ENCODE peak calls at places on chromosomes 16 and 17, in five cellular contexts. P is tibial artery, V is GM23338, G is body of pancreas, N is thoracic aorta. K is an unnamed sample.

GRCh38 chr17:68341482-68341881 is 50.2 kb downstream of the ARSG start:
- DNase-seq in P (no peak), V (no peak), G (no peak), N (no peak), K (no peak)

GRCh38 chr17:76161113-76161512 is 20.1 kb upstream of the FOXJ1 start:
- DNase-seq in P (no peak), V (no peak), G (no peak), N (no peak), K (no peak)

GRCh38 chr16:78770353-78771091 is 671.1 kb downstream of the WWOX start:
- DNase-seq in P (peak; percentile 83), V (peak; percentile 84), G (peak; percentile 51), N (peak; percentile 18), K (peak; percentile 82)

GRCh38 chr17:31493656-31494155 is 102.2 kb downstream of the RAB11FIP4 start:
- DNase-seq in P (no peak), V (no peak), G (peak; percentile 16), N (no peak), K (peak; percentile 53)

GRCh38 chr17:66514227-66514806 is 211.9 kb downstream of the PRKCA start:
- DNase-seq in P (no peak), V (no peak), G (no peak), N (no peak), K (no peak)

GRCh38 chr17:47744168-47745036 is 11.4 kb downstream of the TBX21 start:
- DNase-seq in P (no peak), V (no peak), G (no peak), N (no peak), K (no peak)

GRCh38 chr16:80583466-80583865 is 42.7 kb downstream of the DYNLRB2 start:
- DNase-seq in P (no peak), V (no peak), G (no peak), N (no peak), K (no peak)

GRCh38 chr17:40352779-40353394 is 11.7 kb downstream of the GJD3 start:
- DNase-seq in P (peak; percentile 33), V (no peak), G (no peak), N (no peak), K (peak; percentile 47)

GRCh38 chr17:78255953-78256704 is 24.7 kb downstream of the TMEM235 start:
- DNase-seq in P (no peak), V (no peak), G (no peak), N (no peak), K (no peak)

GRCh38 chr16:89200124-89200849 is at the start of gene SLC22A31:
- DNase-seq in P (no peak), V (peak; percentile 63), G (peak; percentile 66), N (no peak), K (no peak)

GRCh38 chr16:58128721-58129096 is 472 bp downstream of the CFAP20 start:
- DNase-seq in P (no peak), V (peak; percentile 55), G (no peak), N (no peak), K (no peak)

GRCh38 chr16:69112285-69113129 is 7.1 kb downstream of the HAS3 start:
- DNase-seq in P (peak; percentile 55), V (peak; percentile 87), G (peak; percentile 77), N (no peak), K (peak; percentile 75)

GRCh38 chr17:36590082-36590481 is 1.6 kb upstream of the DHRS11 start:
- DNase-seq in P (no peak), V (no peak), G (no peak), N (no peak), K (no peak)

GRCh38 chr17:74810699-74811485 is 34.7 kb upstream of the NAT9 start:
- DNase-seq in P (no peak), V (no peak), G (no peak), N (no peak), K (no peak)

GRCh38 chr17:3754458-3755334 is 31.0 kb downstream of the HASPIN start:
- DNase-seq in P (no peak), V (peak; percentile 100), G (peak; percentile 99), N (no peak), K (peak; percentile 96)

GRCh38 chr16:57736419-57737281 is 1.1 kb downstream of the KATNB1 start:
- DNase-seq in P (no peak), V (peak; percentile 73), G (peak; percentile 51), N (no peak), K (peak; percentile 71)

GRCh38 chr16:17367034-17367433 is 103.7 kb downstream of the XYLT1 start:
- DNase-seq in P (no peak), V (no peak), G (no peak), N (no peak), K (no peak)

GRCh38 chr17:73304971-73305786 is 6.6 kb downstream of the CDC42EP4 start:
- DNase-seq in P (peak; percentile 82), V (peak; percentile 68), G (peak; percentile 64), N (peak; percentile 72), K (peak; percentile 79)

GRCh38 chr17:77526259-77526711 is 385.5 kb downstream of the SEC14L1 start:
- DNase-seq in P (peak; percentile 20), V (no peak), G (no peak), N (no peak), K (no peak)

GRCh38 chr17:5832886-5833285 is 237.3 kb upstream of the WSCD1 start:
- DNase-seq in P (no peak), V (peak; percentile 84), G (no peak), N (no peak), K (no peak)

GRCh38 chr16:8713635-8714097 is 39.2 kb downstream of the ABAT start:
- DNase-seq in P (no peak), V (no peak), G (no peak), N (no peak), K (no peak)

GRCh38 chr16:16158741-16159374 is 64.4 kb downstream of the ABCC6 start:
- DNase-seq in P (no peak), V (no peak), G (no peak), N (no peak), K (no peak)
- H3K4me3 ChIP-seq in P (no peak overlapping the region), V (no peak overlapping the region), G (no peak overlapping the region), N (no peak overlapping the region), K (no peak overlapping the region)

GRCh38 chr17:57945999-57946797 is 9.0 kb downstream of the CUEDC1 start:
- DNase-seq in P (no peak), V (peak; percentile 59), G (no peak), N (no peak), K (no peak)
- H3K4me1 ChIP-seq in P (peaks cover 96% of the 10 kb centered on the region), V (peaks cover 22% of the 10 kb centered on the region), G (peaks cover 44% of the 10 kb centered on the region), N (peaks cover 47% of the 10 kb centered on the region), K (peaks cover 26% of the 10 kb centered on the region)

GRCh38 chr17:17661134-17661533 is 20.1 kb upstream of the RAI1 start:
- DNase-seq in P (no peak), V (no peak), G (peak; percentile 49), N (no peak), K (no peak)

GRCh38 chr17:17664073-17664470 is 17.2 kb upstream of the RAI1 start:
- DNase-seq in P (no peak), V (no peak), G (no peak), N (no peak), K (no peak)

GRCh38 chr17:17659340-17659739 is 21.9 kb upstream of the RAI1 start:
- DNase-seq in P (no peak), V (no peak), G (no peak), N (no peak), K (no peak)

GRCh38 chr17:17663160-17664072 is 17.8 kb upstream of the RAI1 start:
- DNase-seq in P (no peak), V (peak; percentile 90), G (no peak), N (peak; percentile 30), K (peak; percentile 52)

DNA sequence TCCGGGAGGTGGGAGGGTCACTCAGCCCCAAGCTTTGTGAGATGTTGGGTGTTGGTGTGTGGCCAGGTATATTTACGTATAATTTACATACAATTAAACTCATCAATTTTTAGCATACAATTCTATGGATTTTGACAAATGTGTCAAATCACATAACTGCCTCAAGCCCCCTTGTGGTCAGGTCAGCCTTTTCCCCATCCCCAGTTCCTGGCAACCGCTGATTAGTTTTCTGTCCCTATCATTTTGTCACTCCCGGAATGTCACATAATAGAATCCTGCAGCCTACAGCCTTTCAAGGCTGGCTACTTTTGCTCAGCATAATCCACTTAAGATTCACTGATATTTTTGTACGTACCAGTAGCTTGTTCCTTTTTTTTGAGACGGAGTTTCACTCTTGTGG is 19.4 kb upstream of the RAI1 start:
- DNase-seq in P (no peak), V (peak; percentile 55), G (no peak), N (no peak), K (no peak)
- TF ChIP-seq CTCF in P (no peak), V (peak; percentile 45), G (no peak), N (no peak), K (no peak)

GRCh38 chr16:84042308-84042878 is at the start of gene SLC38A8:
- DNase-seq in P (no peak), V (no peak), G (no peak), N (no peak), K (peak; percentile 2)
- H3K4me3 ChIP-seq in P (no peak within 1 kb of the TSS), V (no peak within 1 kb of the TSS), G (no peak within 1 kb of the TSS), N (no peak within 1 kb of the TSS), K (no peak within 1 kb of the TSS)

DNA sequence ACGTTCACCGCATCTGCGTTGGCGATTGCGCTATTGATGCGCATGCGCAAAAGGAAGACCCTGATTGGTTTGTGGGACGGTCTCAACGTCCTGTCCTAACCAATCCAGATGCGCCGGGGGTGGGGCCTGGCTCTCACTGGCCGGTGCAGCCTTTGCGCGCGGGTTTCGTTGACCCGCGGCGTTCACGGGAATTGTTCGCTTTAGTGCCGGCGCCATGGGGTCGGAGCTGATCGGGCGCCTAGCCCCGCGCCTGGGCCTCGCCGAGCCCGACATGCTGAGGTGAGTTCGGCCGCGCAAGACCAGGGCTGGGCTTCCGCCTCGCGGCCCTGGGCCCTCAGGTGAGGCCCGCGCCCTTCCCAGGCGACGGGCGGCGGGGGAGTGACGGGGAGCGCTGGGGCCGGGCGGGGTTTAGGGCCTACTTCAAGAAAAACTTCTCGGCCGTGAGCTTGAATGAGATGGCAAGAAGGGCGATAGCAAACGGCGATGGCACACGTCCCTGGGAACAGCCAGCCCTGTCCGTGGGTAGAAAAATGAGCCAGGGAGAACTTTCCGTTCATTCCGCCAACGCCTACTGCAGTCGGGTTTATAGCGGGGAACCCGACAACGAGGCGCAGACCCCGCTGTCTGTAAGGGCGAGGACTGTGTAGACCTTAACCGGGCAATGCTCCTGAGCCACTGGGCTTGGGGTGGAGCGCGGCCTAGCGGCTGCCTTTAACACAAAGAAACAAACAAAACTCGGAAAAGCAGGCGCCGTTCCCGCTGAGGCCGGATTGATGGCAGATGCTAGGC is at the start of gene ORC6:
- DNase-seq in P (peak; percentile 98), V (peak; percentile 98), G (peak; percentile 98), N (peak; percentile 97), K (peak; percentile 100)
- H3K4me1 ChIP-seq in P (peaks cover 30% of the 10 kb centered on the region), V (peaks cover 36% of the 10 kb centered on the region), G (peaks cover 25% of the 10 kb centered on the region), N (peaks cover 20% of the 10 kb centered on the region), K (peaks cover 35% of the 10 kb centered on the region)

GRCh38 chr16:29916979-29917378 is 9.0 kb downstream of the KCTD13 start:
- DNase-seq in P (no peak), V (no peak), G (no peak), N (no peak), K (no peak)
- TF ChIP-seq CTCF in P (no peak), V (no peak), G (no peak), N (no peak), K (no peak)